ENCODE peak calls at places on chromosomes 4 and X, in four cellular contexts. Z, V, L and A are unnamed samples.

GRCh38 chrX:6640727-6641126 is 105.8 kb upstream of the VCX3A start:
- DNase-seq in Z (no peak), L (no peak), V (no peak), A (no peak)

GRCh38 chr4:101977096-101977495 is 186.6 kb downstream of the BANK1 start:
- DNase-seq in V (peak; percentile 94), Z (peak; percentile 14), L (no peak), A (no peak)

GRCh38 chrX:140943513-140943912 is 58.9 kb upstream of the SPANXB1 start:
- DNase-seq in L (no peak), Z (no peak), V (no peak), A (no peak)

GRCh38 chr4:2817701-2818350 is 24.9 kb downstream of the SH3BP2 start:
- DNase-seq in L (no peak), V (no peak), Z (no peak), A (no peak)

GRCh38 chr4:84499065-84499982 is at the start of gene NKX6-1:
- DNase-seq in L (no peak), V (peak; percentile 53), Z (peak; percentile 53), A (peak; percentile 22)

GRCh38 chr4:6362896-6363295 is 93.2 kb downstream of the WFS1 start:
- DNase-seq in Z (no peak), V (peak; percentile 27), L (no peak), A (peak; percentile 68)

GRCh38 chrX:39894626-39895025 is 203.1 kb downstream of the BCOR start:
- DNase-seq in V (no peak), Z (no peak), L (no peak), A (no peak)

GRCh38 chr4:73345399-73345975 is 58.6 kb upstream of the ALB start:
- DNase-seq in L (no peak), Z (peak; percentile 9), V (no peak), A (no peak)

GRCh38 chrX:22060451-22060940 is 28.4 kb downstream of the PHEX start:
- DNase-seq in L (no peak), Z (no peak), V (peak; percentile 55), A (no peak)

GRCh38 chrX:134469481-134469880 is 9.5 kb downstream of the HPRT1 start:
- DNase-seq in Z (no peak), L (no peak), V (peak; percentile 71), A (no peak)
- TF ChIP-seq ELK1 in Z (no peak), L (no peak), V (no peak), A (no peak)

GRCh38 chrX:13215729-13216128 is 104.1 kb downstream of the ATXN3L start:
- DNase-seq in V (peak; percentile 70), L (no peak), Z (no peak), A (no peak)
- TF ChIP-seq ELK1 in V (no peak), L (no peak), Z (no peak), A (no peak)

DNA sequence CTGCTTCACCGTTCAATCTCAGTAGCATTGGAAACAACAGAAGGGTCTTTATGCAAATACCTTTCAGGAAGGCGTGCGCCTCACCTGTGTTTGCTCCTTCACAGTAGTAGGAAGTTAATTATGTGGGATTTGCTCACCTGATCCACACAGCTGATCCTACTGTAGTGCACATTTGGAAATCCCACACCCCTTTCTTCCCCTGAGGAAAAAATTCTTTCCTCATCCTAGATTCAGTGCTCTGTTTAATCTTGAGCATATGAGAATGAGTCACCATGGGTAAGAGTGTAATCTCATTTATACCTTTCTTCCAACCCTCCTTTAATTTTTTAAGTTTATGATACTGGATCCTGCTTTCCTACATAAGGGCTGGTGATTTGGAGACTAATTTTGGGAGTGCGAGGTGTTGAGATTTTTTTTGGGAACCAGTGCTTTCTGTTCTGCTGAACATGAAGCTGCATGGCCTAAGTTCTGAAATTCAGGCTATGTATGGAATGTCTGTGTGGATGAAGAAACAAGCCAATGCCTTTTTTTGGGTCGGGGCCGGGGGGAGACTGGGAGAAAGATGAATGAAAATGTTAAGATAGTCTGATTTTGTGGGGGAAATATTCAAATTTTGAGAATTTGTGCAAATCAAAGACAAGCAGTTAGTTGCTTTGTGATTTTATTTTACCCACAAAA is 19.0 kb downstream of the GAB1 start:
- DNase-seq in V (peak; percentile 48), L (no peak), Z (no peak), A (no peak)
- TF ChIP-seq ELK1 in V (no peak), L (no peak), Z (no peak), A (no peak)

GRCh38 chr4:9999956-10000551 is 21.2 kb downstream of the SLC2A9 start:
- DNase-seq in V (peak; percentile 17), L (no peak), Z (no peak), A (no peak)
- TF ChIP-seq ELK1 in V (no peak), L (no peak), Z (no peak), A (no peak)

GRCh38 chr4:29276150-29276549 is 1444.0 kb upstream of the PCDH7 start:
- DNase-seq in Z (no peak), V (no peak), L (no peak), A (no peak)
- TF ChIP-seq ELK1 in Z (no peak), V (no peak), L (no peak), A (no peak)

GRCh38 chr4:104750008-104750407 is 255.3 kb upstream of the CXXC4 start:
- DNase-seq in Z (no peak), V (no peak), L (no peak), A (no peak)

GRCh38 chr4:104749062-104749461 is 254.4 kb upstream of the CXXC4 start:
- DNase-seq in V (no peak), Z (no peak), L (peak; percentile 27), A (no peak)

GRCh38 chr4:104743141-104743748 is 248.6 kb upstream of the CXXC4 start:
- DNase-seq in L (peak; percentile 89), V (no peak), Z (no peak), A (no peak)

GRCh38 chr4:104751468-104751867 is 256.8 kb upstream of the CXXC4 start:
- DNase-seq in V (no peak), Z (no peak), L (no peak), A (no peak)

GRCh38 chr4:104747635-104748034 is 252.9 kb upstream of the CXXC4 start:
- DNase-seq in Z (no peak), V (no peak), L (no peak), A (no peak)
- TF ChIP-seq ELK1 in Z (no peak), V (no peak), L (no peak), A (no peak)

GRCh38 chrX:53028678-53029077 is 19.9 kb upstream of the GPR173 start:
- DNase-seq in Z (no peak), L (no peak), V (no peak), A (no peak)

GRCh38 chrX:53036149-53036548 is 12.4 kb upstream of the GPR173 start:
- DNase-seq in L (no peak), V (no peak), Z (no peak), A (no peak)

DNA sequence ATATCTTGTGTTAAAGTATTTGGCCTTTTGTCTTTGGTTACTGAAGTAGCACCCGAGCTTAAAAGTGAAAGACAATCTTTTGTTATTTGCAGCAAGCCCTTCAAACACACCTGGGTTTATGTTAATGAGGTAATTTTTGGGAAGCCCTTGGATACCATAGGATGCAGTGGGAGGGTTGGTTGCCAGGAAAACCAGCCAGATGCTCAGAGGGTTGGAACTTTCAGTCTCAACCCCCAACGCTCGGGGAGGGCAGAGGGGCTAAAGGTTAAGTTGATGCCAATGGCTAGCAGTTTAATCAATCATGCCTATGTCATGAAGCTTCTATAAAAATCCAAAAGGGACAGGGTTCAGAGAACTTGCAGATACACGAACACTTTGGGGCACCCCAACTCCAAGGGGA is 17.2 kb upstream of the GPR173 start:
- DNase-seq in Z (no peak), V (no peak), L (no peak), A (no peak)
- TF ChIP-seq ELK1 in Z (no peak), V (no peak), L (no peak), A (no peak)

GRCh38 chr4:1783011-1783410 is 10.1 kb upstream of the FGFR3 start:
- DNase-seq in V (no peak), Z (no peak), L (no peak), A (no peak)

GRCh38 chr4:1784789-1785591 is 8.1 kb upstream of the FGFR3 start:
- DNase-seq in Z (no peak), V (no peak), L (no peak), A (peak; percentile 96)

GRCh38 chr4:1785592-1785991 is 7.5 kb upstream of the FGFR3 start:
- DNase-seq in V (no peak), L (no peak), Z (no peak), A (peak; percentile 21)

GRCh38 chr4:1783970-1784369 is 9.1 kb upstream of the FGFR3 start:
- DNase-seq in Z (no peak), L (no peak), V (no peak), A (peak; percentile 50)

GRCh38 chr4:1784395-1784788 is 8.7 kb upstream of the FGFR3 start:
- DNase-seq in V (no peak), Z (no peak), L (no peak), A (no peak)
- TF ChIP-seq ELK1 in V (no peak), Z (no peak), L (no peak), A (no peak)